ENCODE peak calls at places on chromosome 19, in five cellular contexts. One of them, this sample, is unnamed.

GRCh38 chr19:29665215-29665825 is at the start of gene PLEKHF1:
- DNase-seq in mesenchymal stem cell: peak
- DNase-seq in neuronal stem cell: peak
- DNase-seq in H1: no peak
- DNase-seq in H9: peak
- DNase-seq in this sample: peak

GRCh38 chr19:20479483-20479882 is 86.1 kb downstream of the ZNF737 start:
- DNase-seq in H9: no peak
- DNase-seq in H1: no peak
- DNase-seq in mesenchymal stem cell: no peak
- DNase-seq in neuronal stem cell: no peak
- DNase-seq in this sample: no peak

GRCh38 chr19:18785179-18786124 is 5.7 kb downstream of the COMP start:
- DNase-seq in H1: no peak
- DNase-seq in neuronal stem cell: peak
- DNase-seq in H9: peak
- DNase-seq in mesenchymal stem cell: peak
- DNase-seq in this sample: peak

GRCh38 chr19:12293771-12294307 is 844 bp downstream of the ZNF44 start:
- DNase-seq in H1: peak
- DNase-seq in H9: peak
- DNase-seq in mesenchymal stem cell: peak
- DNase-seq in neuronal stem cell: peak
- DNase-seq in this sample: peak

GRCh38 chr19:16283103-16283469 is 41.5 kb upstream of the KLF2 start:
- DNase-seq in H1: no peak
- DNase-seq in neuronal stem cell: no peak
- DNase-seq in H9: no peak
- DNase-seq in mesenchymal stem cell: no peak
- DNase-seq in this sample: no peak

GRCh38 chr19:9507285-9507684 is 8.9 kb upstream of the ZNF560 start:
- DNase-seq in mesenchymal stem cell: no peak
- DNase-seq in H9: no peak
- DNase-seq in neuronal stem cell: no peak
- DNase-seq in H1: no peak
- DNase-seq in this sample: no peak

GRCh38 chr19:16030964-16031871 is 45.1 kb upstream of the TPM4 start:
- DNase-seq in mesenchymal stem cell: no peak
- DNase-seq in H9: peak
- DNase-seq in neuronal stem cell: no peak
- DNase-seq in H1: no peak
- DNase-seq in this sample: no peak

GRCh38 chr19:29873024-29873800 is 61.4 kb downstream of the CCNE1 start:
- DNase-seq in H1: no peak
- DNase-seq in mesenchymal stem cell: peak
- DNase-seq in neuronal stem cell: peak
- DNase-seq in H9: peak
- DNase-seq in this sample: peak

GRCh38 chr19:46620716-46621115 is 4.2 kb downstream of the PTGIR start:
- DNase-seq in H9: no peak
- DNase-seq in mesenchymal stem cell: peak
- DNase-seq in neuronal stem cell: no peak
- DNase-seq in H1: no peak
- DNase-seq in this sample: no peak

GRCh38 chr19:18293642-18294466 is 12.4 kb upstream of the JUND start:
- DNase-seq in neuronal stem cell: no peak
- DNase-seq in H9: no peak
- DNase-seq in H1: no peak
- DNase-seq in mesenchymal stem cell: no peak
- DNase-seq in this sample: peak

GRCh38 chr19:17829855-17830566 is 8.7 kb upstream of the INSL3 start:
- DNase-seq in H1: peak
- DNase-seq in H9: peak
- DNase-seq in neuronal stem cell: peak
- DNase-seq in mesenchymal stem cell: peak
- DNase-seq in this sample: peak

GRCh38 chr19:48754950-48755645 is at the start of gene FGF21:
- DNase-seq in H1: no peak
- DNase-seq in mesenchymal stem cell: no peak
- DNase-seq in H9: peak
- DNase-seq in neuronal stem cell: no peak
- DNase-seq in this sample: no peak

GRCh38 chr19:49555600-49556411 is 24.6 kb downstream of the NOSIP start:
- DNase-seq in neuronal stem cell: peak
- DNase-seq in H9: peak
- DNase-seq in H1: peak
- DNase-seq in mesenchymal stem cell: peak
- DNase-seq in this sample: no peak

GRCh38 chr19:48354332-48354992 is 9.3 kb downstream of the TMEM143 start:
- DNase-seq in H9: no peak
- DNase-seq in H1: no peak
- DNase-seq in mesenchymal stem cell: peak
- DNase-seq in neuronal stem cell: no peak
- DNase-seq in this sample: no peak

GRCh38 chr19:28526042-28526441 is 686.9 kb downstream of the UQCRFS1 start:
- DNase-seq in neuronal stem cell: no peak
- DNase-seq in H9: no peak
- DNase-seq in mesenchymal stem cell: no peak
- DNase-seq in H1: no peak
- DNase-seq in this sample: no peak

GRCh38 chr19:6023936-6024335 is 46.0 kb upstream of the RANBP3 start:
- DNase-seq in neuronal stem cell: no peak
- DNase-seq in mesenchymal stem cell: no peak
- DNase-seq in H9: no peak
- DNase-seq in H1: no peak
- DNase-seq in this sample: peak

GRCh38 chr19:45079911-45080469 is 930 bp downstream of the GEMIN7 start:
- DNase-seq in mesenchymal stem cell: no peak
- DNase-seq in neuronal stem cell: no peak
- DNase-seq in H9: peak
- DNase-seq in H1: no peak
- DNase-seq in this sample: peak
- H2AFZ ChIP-seq in mesenchymal stem cell: peak
- H2AFZ ChIP-seq in neuronal stem cell: peak
- H2AFZ ChIP-seq in H9: no peak
- H2AFZ ChIP-seq in H1: no peak
- H2AFZ ChIP-seq in this sample: no peak

GRCh38 chr19:38243279-38243673 is 12.9 kb downstream of the PPP1R14A start:
- DNase-seq in H9: no peak
- DNase-seq in neuronal stem cell: no peak
- DNase-seq in H1: no peak
- DNase-seq in mesenchymal stem cell: no peak
- DNase-seq in this sample: peak
- H2BK12ac ChIP-seq in H9: no peak
- H2BK12ac ChIP-seq in neuronal stem cell: no peak
- H2BK12ac ChIP-seq in H1: no peak
- H2BK12ac ChIP-seq in mesenchymal stem cell: no peak
- H2BK12ac ChIP-seq in this sample: no peak

DNA sequence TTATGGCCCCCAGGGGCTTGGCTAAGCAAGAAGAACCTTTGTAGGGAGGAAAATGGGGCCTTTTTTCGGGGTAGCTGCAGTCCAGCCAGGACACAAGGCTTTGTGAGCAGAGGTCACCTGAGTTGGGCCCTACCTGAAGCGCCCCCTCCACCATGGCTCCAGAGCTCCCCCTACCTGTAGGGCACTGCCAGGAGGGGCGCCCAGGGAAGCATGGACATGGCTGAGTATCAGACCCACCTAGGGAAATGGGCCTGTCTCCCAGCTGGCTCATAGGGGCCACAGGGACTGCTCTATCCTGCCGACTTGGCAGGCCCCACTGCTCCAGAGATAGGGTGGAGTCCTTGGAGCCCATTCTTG is 9.0 kb upstream of the CEBPA start:
- DNase-seq in mesenchymal stem cell: no peak
- DNase-seq in neuronal stem cell: no peak
- DNase-seq in H9: no peak
- DNase-seq in H1: no peak
- DNase-seq in this sample: peak
- H2AFZ ChIP-seq in mesenchymal stem cell: no peak
- H2AFZ ChIP-seq in neuronal stem cell: no peak
- H2AFZ ChIP-seq in H9: no peak
- H2AFZ ChIP-seq in H1: no peak
- H2AFZ ChIP-seq in this sample: no peak

DNA sequence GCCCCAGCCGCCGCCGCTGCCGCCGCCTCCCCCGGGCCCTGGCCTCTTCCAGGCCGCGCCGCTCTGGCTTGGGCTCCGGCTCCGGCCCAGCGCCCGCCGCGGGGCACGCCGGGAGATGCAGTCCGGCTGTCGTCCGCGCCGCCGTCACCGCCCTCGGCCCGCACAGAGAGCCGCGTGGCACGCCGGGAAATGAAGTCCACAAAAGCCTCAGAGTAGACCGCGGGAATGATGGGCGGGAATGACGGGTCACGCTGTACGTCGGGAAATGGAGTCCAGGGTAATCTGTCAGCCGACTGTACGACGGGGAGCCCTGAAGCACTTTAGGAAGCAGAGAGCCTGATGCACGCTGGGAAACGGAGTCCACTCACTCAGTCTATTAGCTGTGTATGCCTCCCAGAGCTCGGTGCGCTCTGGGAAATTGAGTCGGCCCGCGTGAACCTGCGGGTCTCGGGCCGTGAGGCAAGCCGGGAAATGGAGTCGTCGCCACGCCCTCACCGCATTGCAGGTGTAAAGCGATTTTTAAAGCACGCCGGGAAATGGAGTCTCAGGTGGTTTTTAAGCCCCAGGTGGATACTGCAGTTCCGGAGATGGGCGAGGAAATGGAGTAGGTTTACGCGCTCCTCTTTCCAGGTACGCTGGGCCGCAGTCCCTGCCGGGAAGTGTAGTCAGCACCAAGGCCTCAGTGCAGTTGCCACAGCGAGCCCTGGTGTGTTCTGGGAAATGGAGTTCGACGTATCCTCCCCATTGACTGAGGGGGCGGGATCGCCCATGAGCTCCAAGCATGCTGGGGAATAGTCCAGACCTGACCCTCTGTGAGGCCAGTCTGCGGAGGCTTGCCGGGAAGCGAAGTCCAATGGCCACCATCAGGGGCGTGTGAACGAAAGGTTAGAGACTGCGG is at the start of gene GSK3A:
- DNase-seq in H9: peak
- DNase-seq in neuronal stem cell: peak
- DNase-seq in mesenchymal stem cell: peak
- DNase-seq in H1: peak
- DNase-seq in this sample: peak
- H2BK12ac ChIP-seq in H9: no peak
- H2BK12ac ChIP-seq in neuronal stem cell: no peak
- H2BK12ac ChIP-seq in mesenchymal stem cell: no peak
- H2BK12ac ChIP-seq in H1: peak
- H2BK12ac ChIP-seq in this sample: no peak

GRCh38 chr19:3361384-3362216 is 4.8 kb upstream of the NFIC start:
- DNase-seq in neuronal stem cell: no peak
- DNase-seq in mesenchymal stem cell: peak
- DNase-seq in H9: no peak
- DNase-seq in H1: no peak
- DNase-seq in this sample: no peak
- H2AFZ ChIP-seq in neuronal stem cell: no peak
- H2AFZ ChIP-seq in mesenchymal stem cell: no peak
- H2AFZ ChIP-seq in H9: no peak
- H2AFZ ChIP-seq in H1: no peak
- H2AFZ ChIP-seq in this sample: no peak

GRCh38 chr19:1062387-1063029 is 4.5 kb upstream of the ARHGAP45 start:
- DNase-seq in mesenchymal stem cell: no peak
- DNase-seq in H9: peak
- DNase-seq in H1: no peak
- DNase-seq in neuronal stem cell: no peak
- DNase-seq in this sample: no peak
- H2BK12ac ChIP-seq in mesenchymal stem cell: no peak
- H2BK12ac ChIP-seq in H9: no peak
- H2BK12ac ChIP-seq in H1: no peak
- H2BK12ac ChIP-seq in neuronal stem cell: no peak
- H2BK12ac ChIP-seq in this sample: no peak

DNA sequence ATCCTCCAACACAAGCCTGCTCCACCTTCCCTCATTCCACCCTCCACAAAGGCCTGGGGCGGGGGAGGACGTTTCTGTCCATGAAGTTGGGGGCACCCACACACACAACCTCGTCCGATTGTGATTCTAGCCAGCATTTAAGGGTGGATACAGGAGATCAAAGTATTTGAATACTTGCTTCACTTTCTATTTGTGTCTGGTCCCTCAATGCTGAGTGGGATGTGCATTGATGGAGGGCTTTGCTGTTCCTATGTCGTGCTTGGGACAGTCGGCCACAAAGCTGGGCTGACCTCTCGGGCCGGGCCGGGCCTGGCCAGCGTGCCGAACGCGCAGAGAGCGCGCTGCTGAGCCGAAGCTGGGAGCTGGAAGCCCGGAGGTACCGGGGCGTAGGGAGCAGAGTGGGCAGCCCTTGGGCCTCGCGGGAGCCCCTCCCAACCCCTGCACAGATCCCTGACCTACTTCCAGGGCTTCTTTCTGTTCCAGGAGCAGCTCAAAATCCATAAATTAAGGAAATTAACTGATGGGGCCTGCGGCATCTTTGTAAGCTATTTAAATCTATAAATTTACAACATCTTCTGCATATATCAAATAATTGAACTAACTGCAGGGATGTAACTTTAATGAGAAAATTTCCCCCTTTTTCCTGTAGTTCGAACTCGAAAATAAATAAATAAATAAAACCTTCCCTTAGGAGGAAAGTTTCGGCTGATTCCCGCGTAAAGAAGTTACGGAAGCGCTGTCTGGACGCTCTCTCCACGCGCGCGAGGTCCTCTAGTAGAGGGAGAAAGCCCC is 1.9 kb upstream of the KCTD15 start:
- DNase-seq in mesenchymal stem cell: peak
- DNase-seq in H9: peak
- DNase-seq in neuronal stem cell: peak
- DNase-seq in H1: no peak
- DNase-seq in this sample: no peak
- H2AFZ ChIP-seq in mesenchymal stem cell: peak
- H2AFZ ChIP-seq in H9: no peak
- H2AFZ ChIP-seq in neuronal stem cell: peak
- H2AFZ ChIP-seq in H1: peak
- H2AFZ ChIP-seq in this sample: peak

GRCh38 chr19:45508931-45509691 is 1.8 kb downstream of the VASP start:
- DNase-seq in mesenchymal stem cell: peak
- DNase-seq in H1: no peak
- DNase-seq in neuronal stem cell: peak
- DNase-seq in H9: peak
- DNase-seq in this sample: peak
- H2BK12ac ChIP-seq in mesenchymal stem cell: peak
- H2BK12ac ChIP-seq in H1: peak
- H2BK12ac ChIP-seq in neuronal stem cell: peak
- H2BK12ac ChIP-seq in H9: no peak
- H2BK12ac ChIP-seq in this sample: peak